ENCODE peak calls at places on chromosome 20, in six cellular contexts. T, Z, A, U, S and M are unnamed samples.
A peak's percentile ranks its signal among the peaks of the same experiment; 100 is the strongest.

GRCh38 chr20:20413801-20414200 is 45.9 kb downstream of the INSM1 start:
- DNase-seq in T (no peak), Z (no peak), A (no peak), U (no peak), S (no peak), M (no peak)

GRCh38 chr20:46501337-46501942 is 11.9 kb downstream of the ZNF334 start:
- DNase-seq in T (no peak), Z (no peak), A (no peak), U (peak; percentile 1), S (no peak), M (no peak)

GRCh38 chr20:23419995-23420901 is 1.0 kb downstream of the NAPB start:
- DNase-seq in T (peak; percentile 79), Z (peak; percentile 73), A (peak; percentile 15), U (peak; percentile 65), S (peak; percentile 40), M (no peak)

GRCh38 chr20:12358006-12358654 is 440.4 kb downstream of the BTBD3 start:
- DNase-seq in T (peak; percentile 30), Z (no peak), A (peak; percentile 23), U (peak; percentile 62), S (no peak), M (no peak)

GRCh38 chr20:16013631-16014030 is 559.6 kb downstream of the KIF16B start:
- DNase-seq in T (no peak), Z (no peak), A (no peak), U (no peak), S (no peak), M (no peak)

GRCh38 chr20:61608275-61609085 is 356.4 kb downstream of the CDH4 start:
- DNase-seq in T (peak; percentile 15), Z (no peak), A (peak; percentile 22), U (peak; percentile 2), S (no peak), M (no peak)

GRCh38 chr20:37315293-37316110 is 26.0 kb downstream of the MANBAL start:
- DNase-seq in T (peak; percentile 88), Z (peak; percentile 29), A (no peak), U (peak; percentile 90), S (no peak), M (no peak)

GRCh38 chr20:47318027-47318595 is 38.4 kb downstream of the ZMYND8 start:
- DNase-seq in T (peak; percentile 87), Z (peak; percentile 71), A (peak; percentile 82), U (no peak), S (peak; percentile 59), M (no peak)

GRCh38 chr20:48384147-48384818 is 443.5 kb downstream of the PREX1 start:
- DNase-seq in T (no peak), Z (no peak), A (peak; percentile 14), U (no peak), S (no peak), M (no peak)

GRCh38 chr20:10074513-10074912 is 39.7 kb downstream of the ANKEF1 start:
- DNase-seq in T (peak; percentile 84), Z (peak; percentile 89), A (peak; percentile 81), U (peak; percentile 82), S (peak; percentile 35), M (no peak)